ENCODE peak calls at places on chromosomes 3 and 15, in nine cellular contexts. O is mammary epithelial cell; E is type B pancreatic cell; Y is cardiac fibroblast; K is LoVo; M is ovary; B is stomach; G is left colon; Q is effector memory CD8-positive, alpha-beta T cell. U is an unnamed sample.

GRCh38 chr15:89448825-89449224 is 47.6 kb downstream of the RHCG start:
- DNase-seq in B (no peak), O (no peak), Y (peak), K (no peak), Q (no peak), E (no peak), G (no peak), M (no peak), U (no peak)

GRCh38 chr3:116139607-116140006 is 305.7 kb downstream of the LSAMP start:
- DNase-seq in M (no peak), B (no peak), Q (no peak), Y (no peak), G (no peak), E (no peak), K (no peak), O (peak), U (no peak)

GRCh38 chr3:144415492-144415891 is 443.9 kb downstream of the DIPK2A start:
- DNase-seq in O (no peak), B (no peak), Y (no peak), G (no peak), M (no peak), Q (no peak), K (no peak), E (no peak), U (no peak)

GRCh38 chr15:68310811-68311463 is 33.4 kb downstream of the FEM1B start:
- DNase-seq in M (peak), K (no peak), B (peak), E (peak), Q (no peak), O (no peak), Y (no peak), G (no peak), U (no peak)

GRCh38 chr3:43155464-43156121 is 49.7 kb upstream of the POMGNT2 start:
- DNase-seq in Y (peak), Q (no peak), B (peak), K (peak), M (peak), O (peak), G (peak), E (no peak), U (peak)

GRCh38 chr15:67472957-67473356 is 48.0 kb upstream of the C15orf61 start:
- DNase-seq in B (no peak), K (no peak), Q (no peak), E (no peak), G (no peak), O (peak), Y (no peak), M (no peak), U (no peak)

GRCh38 chr3:126005951-126006350 is 37.0 kb downstream of the ROPN1B start:
- DNase-seq in K (no peak), E (no peak), M (no peak), Y (peak), Q (no peak), B (no peak), G (no peak), O (peak), U (no peak)

GRCh38 chr3:138752886-138753285 is 81.8 kb downstream of the PIK3CB start:
- DNase-seq in G (no peak), O (no peak), B (no peak), K (no peak), Q (no peak), M (no peak), E (no peak), Y (no peak), U (no peak)

GRCh38 chr15:71632571-71633195 is 177.7 kb upstream of the NR2E3 start:
- DNase-seq in M (no peak), G (no peak), Y (no peak), Q (no peak), K (no peak), E (no peak), O (no peak), B (no peak), U (no peak)

GRCh38 chr15:40354408-40355171 is 3.4 kb upstream of the DISP2 start:
- DNase-seq in E (no peak), M (no peak), Q (no peak), O (no peak), K (no peak), B (no peak), G (peak), Y (peak), U (no peak)

GRCh38 chr3:16247282-16248058 is 17.3 kb downstream of the DPH3 start:
- DNase-seq in Q (peak), Y (peak), M (peak), K (peak), G (peak), E (peak), B (peak), O (peak), U (peak)

GRCh38 chr15:31439328-31439727 is 112.7 kb downstream of the KLF13 start:
- DNase-seq in O (no peak), E (no peak), K (no peak), B (no peak), Y (no peak), G (peak), Q (no peak), M (no peak), U (no peak)

U was measured in sciatic nerve.